ENCODE peak calls at places on chromosomes 3 and 15, in six cellular contexts. S, I, P, N, F and Q are unnamed samples.
A peak's percentile ranks its signal among the peaks of the same experiment; 100 is the strongest.

GRCh38 chr3:143171141-143171651 is 51.6 kb downstream of the CHST2 start:
- DNase-seq in P (no peak), I (no peak), F (no peak), N (no peak), S (no peak), Q (no peak)

GRCh38 chr3:57007513-57008415 is 52.7 kb upstream of the SPATA12 start:
- DNase-seq in N (no peak), P (peak; percentile 54), I (no peak), S (no peak), F (peak; percentile 66), Q (no peak)

GRCh38 chr3:106168941-106169340 is 300.1 kb upstream of the CBLB start:
- DNase-seq in S (no peak), N (no peak), I (peak; percentile 49), F (no peak), P (no peak), Q (no peak)

GRCh38 chr3:182710557-182711157 is 82.6 kb upstream of the ATP11B start:
- DNase-seq in N (no peak), P (peak; percentile 12), F (no peak), S (no peak), I (no peak), Q (peak; percentile 42)

GRCh38 chr3:191051037-191051436 is 148.0 kb upstream of the OSTN start:
- DNase-seq in P (peak; percentile 31), N (peak; percentile 38), F (no peak), S (no peak), I (no peak), Q (peak; percentile 10)

GRCh38 chr3:14179795-14180194 is 1.2 kb downstream of the LSM3 start:
- DNase-seq in F (no peak), P (no peak), N (no peak), I (no peak), S (no peak), Q (no peak)

GRCh38 chr3:17678116-17678741 is 64.2 kb downstream of the TBC1D5 start:
- DNase-seq in S (no peak), P (no peak), N (no peak), F (no peak), I (no peak), Q (no peak)

GRCh38 chr3:78116874-78117273 is 1077.0 kb downstream of the ROBO2 start:
- DNase-seq in F (no peak), S (no peak), P (no peak), I (no peak), N (no peak), Q (no peak)

GRCh38 chr3:134312873-134313838 is 61.1 kb downstream of the AMOTL2 start:
- DNase-seq in N (peak; percentile 68), P (no peak), S (no peak), I (no peak), F (peak; percentile 76), Q (no peak)

GRCh38 chr15:63244399-63244798 is 33.0 kb upstream of the APH1B start:
- DNase-seq in P (no peak), I (no peak), F (no peak), N (no peak), S (no peak), Q (no peak)

GRCh38 chr15:74888716-74889115 is 1.1 kb upstream of the MPI start:
- DNase-seq in F (no peak), P (no peak), S (no peak), I (no peak), N (no peak), Q (no peak)

GRCh38 chr15:70557506-70558258 is 205.7 kb downstream of the UACA start:
- DNase-seq in N (no peak), P (no peak), F (peak; percentile 12), S (no peak), I (no peak), Q (no peak)

GRCh38 chr15:74200394-74200793 is 2.2 kb downstream of the STRA6 start:
- DNase-seq in F (peak; percentile 70), I (peak; percentile 53), S (no peak), P (peak; percentile 43), N (no peak), Q (no peak)

GRCh38 chr15:80106051-80106450 is 46.6 kb downstream of the ZFAND6 start:
- DNase-seq in P (no peak), F (no peak), N (no peak), S (no peak), I (peak; percentile 61), Q (no peak)

GRCh38 chr3:196624008-196624790 is 15.3 kb upstream of the NRROS start:
- DNase-seq in F (no peak), I (no peak), N (no peak), S (no peak), P (no peak), Q (no peak)